ENCODE peak calls at places on chromosome 19, in eight cellular contexts. One of them, this sample, is unnamed.

GRCh38 chr19:29771708-29772415 is 39.9 kb upstream of the CCNE1 start:
- DNase-seq in AG09319: peak; percentile 8
- DNase-seq in pancreas: peak; percentile 64
- DNase-seq in mesendoderm: peak; percentile 74
- DNase-seq in NCI-H510A treated with DMSO at 0.1 percent for 48 hours: no peak
- DNase-seq in NCI-H345: peak; percentile 60
- DNase-seq in suprapubic skin: no peak
- DNase-seq in astrocyte of the cerebellum: no peak
- DNase-seq in this sample: peak; percentile 38

GRCh38 chr19:2079076-2079864 is 16.9 kb downstream of the MOB3A start:
- DNase-seq in AG09319: no peak
- DNase-seq in pancreas: no peak
- DNase-seq in mesendoderm: no peak
- DNase-seq in NCI-H510A treated with DMSO at 0.1 percent for 48 hours: no peak
- DNase-seq in NCI-H345: no peak
- DNase-seq in suprapubic skin: no peak
- DNase-seq in astrocyte of the cerebellum: no peak
- DNase-seq in this sample: no peak

GRCh38 chr19:49515767-49516166 is 3.3 kb downstream of the FCGRT start:
- DNase-seq in AG09319: no peak
- DNase-seq in pancreas: no peak
- DNase-seq in mesendoderm: no peak
- DNase-seq in NCI-H510A treated with DMSO at 0.1 percent for 48 hours: no peak
- DNase-seq in NCI-H345: no peak
- DNase-seq in suprapubic skin: no peak
- DNase-seq in astrocyte of the cerebellum: no peak
- DNase-seq in this sample: peak; percentile 50

GRCh38 chr19:2209408-2209807 is 26.7 kb downstream of the PLEKHJ1 start:
- DNase-seq in AG09319: no peak
- DNase-seq in pancreas: no peak
- DNase-seq in mesendoderm: no peak
- DNase-seq in NCI-H510A treated with DMSO at 0.1 percent for 48 hours: no peak
- DNase-seq in NCI-H345: no peak
- DNase-seq in suprapubic skin: no peak
- DNase-seq in astrocyte of the cerebellum: no peak
- DNase-seq in this sample: no peak

GRCh38 chr19:1116726-1117581 is 13.2 kb downstream of the GPX4 start:
- DNase-seq in AG09319: no peak
- DNase-seq in pancreas: no peak
- DNase-seq in mesendoderm: no peak
- DNase-seq in NCI-H510A treated with DMSO at 0.1 percent for 48 hours: no peak
- DNase-seq in NCI-H345: no peak
- DNase-seq in suprapubic skin: no peak
- DNase-seq in astrocyte of the cerebellum: no peak
- DNase-seq in this sample: no peak

GRCh38 chr19:45475537-45476348 is 7.9 kb downstream of the FOSB start:
- DNase-seq in AG09319: no peak
- DNase-seq in pancreas: no peak
- DNase-seq in mesendoderm: no peak
- DNase-seq in NCI-H510A treated with DMSO at 0.1 percent for 48 hours: no peak
- DNase-seq in NCI-H345: no peak
- DNase-seq in suprapubic skin: no peak
- DNase-seq in astrocyte of the cerebellum: peak; percentile 57
- DNase-seq in this sample: no peak

GRCh38 chr19:12867120-12868099 is 13.8 kb downstream of the DNASE2 start:
- DNase-seq in AG09319: no peak
- DNase-seq in pancreas: peak; percentile 74
- DNase-seq in mesendoderm: peak; percentile 93
- DNase-seq in NCI-H510A treated with DMSO at 0.1 percent for 48 hours: no peak
- DNase-seq in NCI-H345: no peak
- DNase-seq in suprapubic skin: no peak
- DNase-seq in astrocyte of the cerebellum: no peak
- DNase-seq in this sample: peak; percentile 73

GRCh38 chr19:6238256-6238642 is 41.5 kb downstream of the MLLT1 start:
- DNase-seq in AG09319: no peak
- DNase-seq in pancreas: no peak
- DNase-seq in mesendoderm: no peak
- DNase-seq in NCI-H510A treated with DMSO at 0.1 percent for 48 hours: no peak
- DNase-seq in NCI-H345: no peak
- DNase-seq in suprapubic skin: no peak
- DNase-seq in astrocyte of the cerebellum: no peak
- DNase-seq in this sample: peak; percentile 98

GRCh38 chr19:56400485-56400884 is 3.6 kb upstream of the ZNF583 start:
- DNase-seq in AG09319: no peak
- DNase-seq in pancreas: no peak
- DNase-seq in mesendoderm: no peak
- DNase-seq in NCI-H510A treated with DMSO at 0.1 percent for 48 hours: no peak
- DNase-seq in NCI-H345: no peak
- DNase-seq in suprapubic skin: no peak
- DNase-seq in astrocyte of the cerebellum: no peak
- DNase-seq in this sample: no peak

GRCh38 chr19:33430674-33431277 is 57.3 kb downstream of the CEBPG start:
- DNase-seq in AG09319: peak; percentile 28
- DNase-seq in pancreas: peak; percentile 70
- DNase-seq in mesendoderm: peak; percentile 66
- DNase-seq in NCI-H510A treated with DMSO at 0.1 percent for 48 hours: peak; percentile 31
- DNase-seq in NCI-H345: peak; percentile 80
- DNase-seq in suprapubic skin: peak; percentile 82
- DNase-seq in astrocyte of the cerebellum: peak; percentile 52
- DNase-seq in this sample: peak; percentile 65

GRCh38 chr19:51166846-51167490 is 24.9 kb downstream of the SIGLEC7 start:
- DNase-seq in AG09319: no peak
- DNase-seq in pancreas: no peak
- DNase-seq in mesendoderm: no peak
- DNase-seq in NCI-H510A treated with DMSO at 0.1 percent for 48 hours: no peak
- DNase-seq in NCI-H345: no peak
- DNase-seq in suprapubic skin: no peak
- DNase-seq in astrocyte of the cerebellum: no peak
- DNase-seq in this sample: no peak

This sample was measured in endothelial cell of umbilical vein.